ENCODE peak calls at places on chromosomes 1 and 21, in five cellular contexts. X is hepatocyte, T is HEK293T, Q is skeletal muscle cell, I is lower leg skin. N is an unnamed sample.

GRCh38 chr1:79457825-79458224 is 451.3 kb upstream of the ADGRL4 start:
- DNase-seq in X (no peak), T (no peak), Q (no peak), I (no peak), N (no peak)

GRCh38 chr1:24707659-24708058 is 37.6 kb upstream of the CLIC4 start:
- DNase-seq in X (no peak), T (no peak), Q (no peak), I (no peak), N (no peak)

GRCh38 chr1:230210326-230210978 is 143.4 kb downstream of the GALNT2 start:
- DNase-seq in X (no peak), T (no peak), Q (no peak), I (no peak), N (no peak)

GRCh38 chr1:171984850-171985485 is 143.7 kb downstream of the DNM3 start:
- DNase-seq in X (peak), T (peak), Q (no peak), I (no peak), N (no peak)

GRCh38 chr1:85349224-85349623 is 72.8 kb upstream of the BCL10 start:
- DNase-seq in X (no peak), T (no peak), Q (no peak), I (no peak), N (no peak)

GRCh38 chr1:145729196-145729595 is 9.9 kb downstream of the CD160 start:
- DNase-seq in X (no peak), T (no peak), Q (no peak), I (no peak), N (no peak)

GRCh38 chr1:229784834-229785233 is 158.8 kb downstream of the URB2 start:
- DNase-seq in X (no peak), T (no peak), Q (no peak), I (no peak), N (no peak)

GRCh38 chr1:51818487-51818886 is 60.0 kb downstream of the NRDC start:
- DNase-seq in X (peak), T (no peak), Q (no peak), I (no peak), N (no peak)

GRCh38 chr1:147756336-147756735 is 4.1 kb downstream of the GJA5 start:
- DNase-seq in X (no peak), T (no peak), Q (no peak), I (no peak), N (no peak)

GRCh38 chr1:229199892-229200291 is 71.0 kb upstream of the RAB4A start:
- DNase-seq in X (no peak), T (no peak), Q (no peak), I (no peak), N (no peak)

GRCh38 chr1:6870571-6870970 is 85.3 kb downstream of the CAMTA1 start:
- DNase-seq in X (no peak), T (no peak), Q (no peak), I (no peak), N (no peak)

GRCh38 chr1:214071469-214071868 is 83.7 kb downstream of the PROX1 start:
- DNase-seq in X (no peak), T (no peak), Q (no peak), I (no peak), N (no peak)

GRCh38 chr1:66242646-66243547 is 291.1 kb upstream of the SGIP1 start:
- DNase-seq in X (peak), T (peak), Q (no peak), I (peak), N (peak)

GRCh38 chr1:226120398-226120797 is 57.9 kb downstream of the H3-3A start:
- DNase-seq in X (no peak), T (no peak), Q (no peak), I (no peak), N (no peak)

GRCh38 chr1:203290261-203291089 is 14.8 kb upstream of the BTG2 start:
- DNase-seq in X (peak), T (peak), Q (peak), I (peak), N (peak)

GRCh38 chr1:231613419-231614349 is 12.9 kb upstream of the DISC1 start:
- DNase-seq in X (no peak), T (no peak), Q (no peak), I (no peak), N (no peak)

GRCh38 chr1:46248122-46248920 is 758 bp downstream of the RAD54L start:
- DNase-seq in X (peak), T (peak), Q (no peak), I (peak), N (peak)

GRCh38 chr1:155978325-155978972 is at the start of gene ARHGEF2:
- DNase-seq in X (peak), T (peak), Q (no peak), I (peak), N (peak)

GRCh38 chr1:36525166-36525565 is 42.5 kb upstream of the CSF3R start:
- DNase-seq in X (no peak), T (no peak), Q (no peak), I (no peak), N (no peak)

GRCh38 chr1:11178021-11179015 is 10.8 kb upstream of the ANGPTL7 start:
- DNase-seq in X (no peak), T (peak), Q (no peak), I (no peak), N (no peak)

GRCh38 chr21:33898546-33898945 is 17.1 kb downstream of the ATP5PO start:
- DNase-seq in X (no peak), T (no peak), Q (no peak), I (no peak), N (no peak)

GRCh38 chr1:175742790-175743459 is 470 bp downstream of the TNR start:
- DNase-seq in X (peak), T (peak), Q (no peak), I (no peak), N (no peak)

GRCh38 chr1:6098303-6099215 is 52.9 kb downstream of the KCNAB2 start:
- DNase-seq in X (no peak), T (no peak), Q (peak), I (peak), N (no peak)

GRCh38 chr1:160217466-160218165 is 12.4 kb downstream of the PEA15 start:
- DNase-seq in X (no peak), T (no peak), Q (no peak), I (no peak), N (no peak)

GRCh38 chr1:93313026-93313425 is 32.7 kb upstream of the DR1 start:
- DNase-seq in X (no peak), T (no peak), Q (no peak), I (no peak), N (no peak)

GRCh38 chr1:12067900-12068821 is 5.1 kb downstream of the TNFRSF8 start:
- DNase-seq in X (peak), T (no peak), Q (no peak), I (no peak), N (no peak)

GRCh38 chr1:86169625-86170024 is 13.1 kb upstream of the COL24A1 start:
- DNase-seq in X (no peak), T (no peak), Q (no peak), I (no peak), N (no peak)

GRCh38 chr1:34740161-34740875 is 14.5 kb upstream of the GJB5 start:
- DNase-seq in X (peak), T (no peak), Q (no peak), I (no peak), N (no peak)

GRCh38 chr21:45511007-45511406 is 31.2 kb downstream of the SLC19A1 start:
- DNase-seq in X (no peak), T (no peak), Q (no peak), I (no peak), N (no peak)

GRCh38 chr1:2925923-2926322 is 95.3 kb upstream of the ACTRT2 start:
- DNase-seq in X (no peak), T (no peak), Q (no peak), I (no peak), N (no peak)

GRCh38 chr1:72224506-72224905 is 57.8 kb downstream of the NEGR1 start:
- DNase-seq in X (no peak), T (no peak), Q (no peak), I (no peak), N (no peak)

GRCh38 chr1:156122519-156123355 is 8.2 kb downstream of the LMNA start:
- DNase-seq in X (peak), T (no peak), Q (no peak), I (peak), N (no peak)

GRCh38 chr21:16455978-16456377 is 726.2 kb downstream of the USP25 start:
- DNase-seq in X (no peak), T (no peak), Q (peak), I (no peak), N (no peak)

N was measured in HuH-7.5.